ENCODE peak calls at places on chromosomes 12 and 14, in eight cellular contexts. L is osteocyte; C is stimulated activated CD4-positive, alpha-beta T cell treated with anti-CD3 and anti-CD28 coated beads, Interleukin-1b, Interleukin-23, amount 100 ng/mL, for 24 hours; D is HS-5; Z is kidney epithelial cell; S is pulmonary artery endothelial cell; P is astrocyte of the hippocampus; I is bronchial epithelial cell. H is an unnamed sample.
A peak's percentile ranks its signal among the peaks of the same experiment; 100 is the strongest.

GRCh38 chr12:116306536-116306935 is 29.0 kb upstream of the MED13L start:
- DNase-seq in C (no peak), L (no peak), S (no peak), I (no peak), D (no peak), Z (no peak), P (no peak), H (no peak)

GRCh38 chr12:13383379-13383778 is 186.9 kb downstream of the EMP1 start:
- DNase-seq in C (no peak), I (peak; percentile 85), D (no peak), S (no peak), L (peak; percentile 23), Z (no peak), P (no peak), H (no peak)

GRCh38 chr14:96204151-96205058 is at the start of gene BDKRB2:
- DNase-seq in I (peak; percentile 74), S (no peak), D (peak; percentile 19), L (peak; percentile 87), P (peak; percentile 88), Z (peak; percentile 62), C (no peak), H (peak; percentile 18)

GRCh38 chr12:75784591-75784990 is 247.0 kb downstream of the PHLDA1 start:
- DNase-seq in Z (no peak), P (peak; percentile 60), I (no peak), L (no peak), C (no peak), S (no peak), D (no peak), H (no peak)

GRCh38 chr14:83483063-83483462 is 1949.4 kb upstream of the SEL1L start:
- DNase-seq in P (peak; percentile 16), D (peak; percentile 38), C (no peak), L (no peak), I (peak; percentile 5), Z (no peak), S (no peak), H (peak; percentile 42)

GRCh38 chr14:56036353-56036752 is 81.9 kb upstream of the PELI2 start:
- DNase-seq in Z (no peak), P (no peak), D (no peak), L (no peak), I (no peak), C (no peak), S (no peak), H (no peak)

GRCh38 chr14:55580401-55581010 is 499 bp downstream of the KTN1 start:
- DNase-seq in S (no peak), I (no peak), C (peak; percentile 35), P (peak; percentile 67), Z (no peak), L (peak; percentile 86), D (no peak), H (no peak)

GRCh38 chr12:124394462-124395128 is 99.7 kb downstream of the RFLNA start:
- DNase-seq in Z (no peak), L (no peak), C (no peak), S (no peak), D (no peak), P (peak; percentile 86), I (no peak), H (no peak)

GRCh38 chr12:89353823-89354629 is 1.7 kb upstream of the DUSP6 start:
- DNase-seq in I (peak; percentile 76), Z (no peak), P (peak; percentile 83), L (peak; percentile 88), D (no peak), C (peak; percentile 51), S (no peak), H (no peak)

GRCh38 chr14:68772761-68773381 is 20.0 kb downstream of the ZFP36L1 start:
- DNase-seq in D (no peak), I (no peak), P (no peak), Z (no peak), S (no peak), L (no peak), C (no peak), H (no peak)

GRCh38 chr12:125417446-125417845 is 352.2 kb downstream of the AACS start:
- DNase-seq in Z (no peak), P (no peak), L (no peak), C (no peak), S (no peak), I (no peak), D (no peak), H (no peak)

GRCh38 chr14:61510736-61511557 is 184.4 kb upstream of the HIF1A start:
- DNase-seq in S (no peak), D (no peak), Z (no peak), L (no peak), C (no peak), I (no peak), P (no peak), H (no peak)

GRCh38 chr12:124774462-124775167 is 89.0 kb downstream of the SCARB1 start:
- DNase-seq in P (peak; percentile 96), C (peak; percentile 64), Z (no peak), L (no peak), D (peak; percentile 95), S (peak; percentile 26), I (peak; percentile 28), H (peak; percentile 71)

GRCh38 chr12:51972849-51973273 is 21.4 kb downstream of the ACVR1B start:
- DNase-seq in D (no peak), P (peak; percentile 62), S (peak; percentile 74), I (peak; percentile 88), Z (no peak), L (no peak), C (no peak), H (peak; percentile 40)

GRCh38 chr12:103844296-103844695 is 3.3 kb upstream of the NT5DC3 start:
- DNase-seq in S (no peak), C (no peak), D (no peak), Z (no peak), P (no peak), L (no peak), I (no peak), H (no peak)

GRCh38 chr12:30643366-30643765 is 52.3 kb downstream of the IPO8 start:
- DNase-seq in D (no peak), L (no peak), Z (no peak), P (no peak), S (no peak), I (peak; percentile 15), C (no peak), H (no peak)

GRCh38 chr12:5556033-5556614 is 124.2 kb downstream of the NTF3 start:
- DNase-seq in C (no peak), Z (no peak), P (no peak), D (no peak), L (no peak), I (peak; percentile 33), S (no peak), H (no peak)

GRCh38 chr14:101119830-101120571 is 216.5 kb upstream of the RTL1 start:
- DNase-seq in I (no peak), S (no peak), P (no peak), Z (no peak), C (no peak), D (no peak), L (peak; percentile 63), H (no peak)

GRCh38 chr12:93634416-93634815 is 42.8 kb upstream of the CRADD start:
- DNase-seq in I (peak; percentile 61), S (no peak), P (no peak), Z (no peak), C (no peak), D (peak; percentile 9), L (no peak), H (no peak)

GRCh38 chr12:51694146-51694545 is 103.1 kb downstream of the SCN8A start:
- DNase-seq in L (no peak), P (no peak), D (no peak), I (no peak), S (no peak), C (no peak), Z (no peak), H (no peak)

GRCh38 chr12:121858662-121859572 is at the start of gene HPD:
- DNase-seq in P (peak; percentile 95), C (no peak), L (no peak), D (no peak), I (peak; percentile 61), S (no peak), Z (peak; percentile 45), H (peak; percentile 90)

GRCh38 chr14:101972126-101972785 is 7.9 kb downstream of the DYNC1H1 start:
- DNase-seq in P (peak; percentile 98), D (peak; percentile 99), C (no peak), S (peak; percentile 98), L (peak; percentile 92), I (peak; percentile 100), Z (peak; percentile 98), H (peak; percentile 97)

GRCh38 chr14:71143391-71144290 is 236.4 kb downstream of the PCNX1 start:
- DNase-seq in C (no peak), S (no peak), I (peak; percentile 99), P (peak; percentile 74), D (peak; percentile 81), Z (peak; percentile 19), L (no peak), H (peak; percentile 46)

GRCh38 chr14:55578511-55578910 is 1.5 kb upstream of the KTN1 start:
- DNase-seq in L (no peak), I (no peak), S (no peak), P (no peak), D (no peak), Z (no peak), C (no peak), H (no peak)

GRCh38 chr12:130155416-130156073 is 6.7 kb upstream of the FZD10 start:
- DNase-seq in Z (peak; percentile 42), S (no peak), L (no peak), P (no peak), D (no peak), I (peak; percentile 42), C (no peak), H (no peak)

H was measured in retinal pigment epithelial cell.